ENCODE peak calls at places on chromosomes 12 and 14, in nine cellular contexts. One of them, this sample, is unnamed. For H3K36me3, the result is how much of the 10 kb centered on the place peaks cover.

GRCh38 chr12:120640840-120641833 is 711 bp downstream of the CABP1 start:
- DNase-seq in testis: peak
- DNase-seq in GM12878: no peak
- DNase-seq in CD8-positive, alpha-beta T cell: peak
- DNase-seq in pancreas: peak
- DNase-seq in WERI-Rb-1: no peak
- DNase-seq in mammary epithelial cell: peak
- DNase-seq in lung: peak
- DNase-seq in esophagus squamous epithelium: no peak
- DNase-seq in this sample: peak

GRCh38 chr12:46523863-46524770 is 151.5 kb upstream of the SLC38A2 start:
- DNase-seq in CD8-positive, alpha-beta T cell: peak
- DNase-seq in pancreas: no peak
- DNase-seq in GM12878: no peak
- DNase-seq in esophagus squamous epithelium: no peak
- DNase-seq in mammary epithelial cell: peak
- DNase-seq in testis: no peak
- DNase-seq in WERI-Rb-1: no peak
- DNase-seq in lung: no peak
- DNase-seq in this sample: peak

GRCh38 chr12:116150452-116150851 is 127.0 kb downstream of the MED13L start:
- DNase-seq in testis: no peak
- DNase-seq in pancreas: no peak
- DNase-seq in WERI-Rb-1: no peak
- DNase-seq in GM12878: no peak
- DNase-seq in mammary epithelial cell: no peak
- DNase-seq in CD8-positive, alpha-beta T cell: no peak
- DNase-seq in lung: no peak
- DNase-seq in esophagus squamous epithelium: no peak
- DNase-seq in this sample: no peak

GRCh38 chr12:95118138-95118787 is 44.8 kb upstream of the NR2C1 start:
- DNase-seq in CD8-positive, alpha-beta T cell: no peak
- DNase-seq in WERI-Rb-1: no peak
- DNase-seq in pancreas: no peak
- DNase-seq in esophagus squamous epithelium: no peak
- DNase-seq in testis: no peak
- DNase-seq in mammary epithelial cell: peak
- DNase-seq in GM12878: no peak
- DNase-seq in lung: no peak
- DNase-seq in this sample: no peak

GRCh38 chr14:77872971-77873370 is 73.1 kb downstream of the ADCK1 start:
- DNase-seq in WERI-Rb-1: peak
- DNase-seq in CD8-positive, alpha-beta T cell: no peak
- DNase-seq in GM12878: no peak
- DNase-seq in mammary epithelial cell: no peak
- DNase-seq in testis: no peak
- DNase-seq in esophagus squamous epithelium: no peak
- DNase-seq in lung: no peak
- DNase-seq in pancreas: peak
- DNase-seq in this sample: no peak

GRCh38 chr12:31009976-31010375 is 63.7 kb upstream of the DDX11 start:
- DNase-seq in lung: no peak
- DNase-seq in CD8-positive, alpha-beta T cell: no peak
- DNase-seq in mammary epithelial cell: no peak
- DNase-seq in GM12878: no peak
- DNase-seq in pancreas: no peak
- DNase-seq in testis: no peak
- DNase-seq in esophagus squamous epithelium: no peak
- DNase-seq in WERI-Rb-1: no peak
- DNase-seq in this sample: no peak

GRCh38 chr14:69999246-69999645 is 120.0 kb downstream of the SMOC1 start:
- DNase-seq in mammary epithelial cell: peak
- DNase-seq in pancreas: peak
- DNase-seq in lung: no peak
- DNase-seq in testis: no peak
- DNase-seq in esophagus squamous epithelium: no peak
- DNase-seq in WERI-Rb-1: no peak
- DNase-seq in CD8-positive, alpha-beta T cell: no peak
- DNase-seq in GM12878: no peak
- DNase-seq in this sample: peak

GRCh38 chr12:2783936-2784600 is 10.7 kb upstream of the FKBP4 start:
- DNase-seq in CD8-positive, alpha-beta T cell: peak
- DNase-seq in esophagus squamous epithelium: no peak
- DNase-seq in pancreas: peak
- DNase-seq in GM12878: no peak
- DNase-seq in lung: peak
- DNase-seq in WERI-Rb-1: peak
- DNase-seq in mammary epithelial cell: peak
- DNase-seq in testis: peak
- DNase-seq in this sample: peak

GRCh38 chr14:67680121-67680602 is 5.7 kb upstream of the VTI1B start:
- DNase-seq in esophagus squamous epithelium: no peak
- DNase-seq in lung: no peak
- DNase-seq in mammary epithelial cell: peak
- DNase-seq in CD8-positive, alpha-beta T cell: no peak
- DNase-seq in pancreas: no peak
- DNase-seq in WERI-Rb-1: no peak
- DNase-seq in testis: no peak
- DNase-seq in GM12878: peak
- DNase-seq in this sample: no peak
- H3K36me3 ChIP-seq in esophagus squamous epithelium: under half
- H3K36me3 ChIP-seq in lung: under half
- H3K36me3 ChIP-seq in mammary epithelial cell: under half
- H3K36me3 ChIP-seq in CD8-positive, alpha-beta T cell: under half
- H3K36me3 ChIP-seq in pancreas: under half
- H3K36me3 ChIP-seq in WERI-Rb-1: under half
- H3K36me3 ChIP-seq in testis: under half
- H3K36me3 ChIP-seq in GM12878: under half
- H3K36me3 ChIP-seq in this sample: half or more

GRCh38 chr12:556498-556897 is 96.8 kb downstream of the B4GALNT3 start:
- DNase-seq in esophagus squamous epithelium: no peak
- DNase-seq in GM12878: no peak
- DNase-seq in pancreas: no peak
- DNase-seq in WERI-Rb-1: no peak
- DNase-seq in testis: no peak
- DNase-seq in mammary epithelial cell: no peak
- DNase-seq in lung: no peak
- DNase-seq in CD8-positive, alpha-beta T cell: no peak
- DNase-seq in this sample: no peak

GRCh38 chr12:550473-551260 is 90.9 kb downstream of the B4GALNT3 start:
- DNase-seq in esophagus squamous epithelium: no peak
- DNase-seq in GM12878: no peak
- DNase-seq in mammary epithelial cell: no peak
- DNase-seq in lung: no peak
- DNase-seq in testis: no peak
- DNase-seq in WERI-Rb-1: no peak
- DNase-seq in CD8-positive, alpha-beta T cell: no peak
- DNase-seq in pancreas: no peak
- DNase-seq in this sample: no peak

GRCh38 chr12:552466-552865 is 92.7 kb downstream of the B4GALNT3 start:
- DNase-seq in lung: no peak
- DNase-seq in testis: peak
- DNase-seq in pancreas: no peak
- DNase-seq in GM12878: no peak
- DNase-seq in WERI-Rb-1: no peak
- DNase-seq in mammary epithelial cell: no peak
- DNase-seq in esophagus squamous epithelium: no peak
- DNase-seq in CD8-positive, alpha-beta T cell: no peak
- DNase-seq in this sample: no peak

GRCh38 chr12:554001-554285 is 94.2 kb downstream of the B4GALNT3 start:
- DNase-seq in pancreas: no peak
- DNase-seq in GM12878: no peak
- DNase-seq in WERI-Rb-1: no peak
- DNase-seq in mammary epithelial cell: no peak
- DNase-seq in lung: no peak
- DNase-seq in testis: no peak
- DNase-seq in esophagus squamous epithelium: no peak
- DNase-seq in CD8-positive, alpha-beta T cell: no peak
- DNase-seq in this sample: no peak

DNA sequence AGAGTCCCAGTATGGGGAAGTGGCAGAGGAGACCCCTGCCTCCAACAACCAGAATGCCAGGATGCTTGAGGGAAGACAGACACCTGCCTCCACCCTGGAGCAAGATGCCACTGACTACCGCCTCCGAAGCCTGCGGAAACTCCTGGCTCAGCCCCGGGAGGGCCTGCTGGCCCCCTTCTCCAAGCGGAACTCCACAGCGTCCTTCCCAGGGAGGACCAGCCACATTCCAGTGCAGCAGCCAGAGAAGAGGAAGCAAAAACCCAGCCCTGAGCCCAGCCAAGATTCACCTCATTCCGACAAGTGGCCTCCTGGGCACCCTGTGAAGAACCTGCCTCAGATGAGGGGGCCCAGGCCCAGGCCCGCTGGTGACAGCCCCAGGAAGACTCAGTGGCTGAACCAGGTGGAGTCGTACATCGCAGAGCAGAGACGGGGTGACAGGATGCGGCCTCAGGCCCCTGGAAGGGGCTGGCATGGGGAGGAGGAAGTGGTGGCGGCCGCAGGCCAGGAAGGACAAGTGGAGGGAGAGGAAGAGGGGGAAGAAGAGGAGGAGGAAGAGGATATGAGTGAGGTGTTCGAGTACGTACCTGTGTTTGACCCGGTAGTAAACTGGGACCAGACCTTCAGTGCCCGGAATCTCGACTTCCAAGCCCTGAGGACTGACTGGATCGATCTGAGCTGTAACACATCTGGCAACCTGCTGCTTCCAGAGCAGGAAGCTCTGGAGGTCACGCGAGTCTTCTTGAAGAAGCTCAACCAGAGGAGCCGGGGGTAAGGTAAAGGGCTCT is 93.7 kb downstream of the B4GALNT3 start:
- DNase-seq in WERI-Rb-1: no peak
- DNase-seq in lung: no peak
- DNase-seq in CD8-positive, alpha-beta T cell: no peak
- DNase-seq in GM12878: no peak
- DNase-seq in esophagus squamous epithelium: no peak
- DNase-seq in mammary epithelial cell: no peak
- DNase-seq in testis: no peak
- DNase-seq in pancreas: no peak
- DNase-seq in this sample: no peak
- H3K4me3 ChIP-seq in WERI-Rb-1: no peak
- H3K4me3 ChIP-seq in lung: no peak
- H3K4me3 ChIP-seq in CD8-positive, alpha-beta T cell: peak
- H3K4me3 ChIP-seq in GM12878: peak
- H3K4me3 ChIP-seq in esophagus squamous epithelium: no peak
- H3K4me3 ChIP-seq in mammary epithelial cell: no peak
- H3K4me3 ChIP-seq in testis: no peak
- H3K4me3 ChIP-seq in pancreas: no peak
- H3K4me3 ChIP-seq in this sample: no peak

GRCh38 chr14:21251215-21251614 is 18.0 kb downstream of the HNRNPC start:
- DNase-seq in pancreas: no peak
- DNase-seq in lung: no peak
- DNase-seq in CD8-positive, alpha-beta T cell: no peak
- DNase-seq in GM12878: no peak
- DNase-seq in WERI-Rb-1: no peak
- DNase-seq in esophagus squamous epithelium: no peak
- DNase-seq in mammary epithelial cell: no peak
- DNase-seq in testis: no peak
- DNase-seq in this sample: no peak

GRCh38 chr14:21248739-21249411 is 20.4 kb downstream of the HNRNPC start:
- DNase-seq in WERI-Rb-1: no peak
- DNase-seq in mammary epithelial cell: no peak
- DNase-seq in CD8-positive, alpha-beta T cell: no peak
- DNase-seq in esophagus squamous epithelium: no peak
- DNase-seq in testis: no peak
- DNase-seq in GM12878: no peak
- DNase-seq in lung: no peak
- DNase-seq in pancreas: no peak
- DNase-seq in this sample: no peak

GRCh38 chr14:21255385-21256101 is 13.7 kb downstream of the HNRNPC start:
- DNase-seq in testis: no peak
- DNase-seq in mammary epithelial cell: no peak
- DNase-seq in WERI-Rb-1: no peak
- DNase-seq in lung: no peak
- DNase-seq in esophagus squamous epithelium: no peak
- DNase-seq in CD8-positive, alpha-beta T cell: no peak
- DNase-seq in pancreas: no peak
- DNase-seq in GM12878: no peak
- DNase-seq in this sample: no peak

GRCh38 chr14:21248338-21248737 is 20.9 kb downstream of the HNRNPC start:
- DNase-seq in CD8-positive, alpha-beta T cell: no peak
- DNase-seq in mammary epithelial cell: no peak
- DNase-seq in WERI-Rb-1: no peak
- DNase-seq in GM12878: no peak
- DNase-seq in lung: no peak
- DNase-seq in testis: no peak
- DNase-seq in pancreas: no peak
- DNase-seq in esophagus squamous epithelium: no peak
- DNase-seq in this sample: no peak

DNA sequence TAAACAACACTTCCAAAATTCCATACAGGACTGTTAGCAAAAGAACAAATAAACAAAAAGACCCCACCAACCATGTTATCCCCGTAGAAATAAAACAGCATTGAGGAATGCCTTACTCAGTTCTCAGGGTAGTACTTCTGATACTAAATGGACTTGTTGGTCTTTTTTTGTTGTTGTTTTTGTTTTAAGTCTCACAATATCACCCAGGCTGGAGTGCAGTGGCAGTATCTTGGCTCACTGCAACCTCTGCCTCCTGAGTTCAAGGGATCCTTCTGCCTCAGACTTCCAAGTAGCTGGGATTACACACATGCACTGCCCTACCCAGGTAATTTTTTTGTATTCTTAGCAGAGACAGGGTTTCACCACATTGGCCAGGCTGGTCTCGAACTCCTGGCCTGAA is 17.1 kb downstream of the HNRNPC start:
- DNase-seq in esophagus squamous epithelium: no peak
- DNase-seq in pancreas: no peak
- DNase-seq in WERI-Rb-1: no peak
- DNase-seq in GM12878: no peak
- DNase-seq in testis: no peak
- DNase-seq in CD8-positive, alpha-beta T cell: no peak
- DNase-seq in lung: no peak
- DNase-seq in mammary epithelial cell: no peak
- DNase-seq in this sample: no peak
- H3K36me3 ChIP-seq in esophagus squamous epithelium: under half
- H3K36me3 ChIP-seq in pancreas: under half
- H3K36me3 ChIP-seq in WERI-Rb-1: half or more
- H3K36me3 ChIP-seq in GM12878: under half
- H3K36me3 ChIP-seq in testis: under half
- H3K36me3 ChIP-seq in CD8-positive, alpha-beta T cell: under half
- H3K36me3 ChIP-seq in lung: under half
- H3K36me3 ChIP-seq in mammary epithelial cell: under half
- H3K36me3 ChIP-seq in this sample: half or more

DNA sequence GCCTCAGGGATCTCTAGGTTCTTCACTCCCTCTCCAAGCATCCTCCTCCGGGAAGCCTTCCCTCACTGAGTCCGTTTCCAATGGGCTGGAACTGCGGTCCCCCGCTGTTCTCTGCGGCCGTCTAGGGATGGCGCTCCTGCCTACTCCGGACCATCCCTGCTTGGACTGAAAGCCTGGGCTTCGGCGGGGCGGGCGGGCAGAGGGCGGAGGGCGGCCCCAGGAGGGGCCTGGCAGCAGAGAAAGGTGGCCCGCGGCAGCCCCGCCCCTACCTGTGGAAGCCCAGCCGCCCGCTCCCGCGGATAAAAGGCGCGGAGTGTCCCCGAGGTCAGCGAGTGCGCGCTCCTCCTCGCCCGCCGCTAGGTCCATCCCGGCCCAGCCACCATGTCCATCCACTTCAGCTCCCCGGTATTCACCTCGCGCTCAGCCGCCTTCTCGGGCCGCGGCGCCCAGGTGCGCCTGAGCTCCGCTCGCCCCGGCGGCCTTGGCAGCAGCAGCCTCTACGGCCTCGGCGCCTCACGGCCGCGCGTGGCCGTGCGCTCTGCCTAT is at the start of gene KRT7:
- DNase-seq in GM12878: no peak
- DNase-seq in CD8-positive, alpha-beta T cell: no peak
- DNase-seq in esophagus squamous epithelium: no peak
- DNase-seq in testis: no peak
- DNase-seq in WERI-Rb-1: no peak
- DNase-seq in pancreas: peak
- DNase-seq in mammary epithelial cell: peak
- DNase-seq in lung: peak
- DNase-seq in this sample: no peak
- H3K4me3 ChIP-seq in GM12878: no peak
- H3K4me3 ChIP-seq in CD8-positive, alpha-beta T cell: no peak
- H3K4me3 ChIP-seq in esophagus squamous epithelium: peak
- H3K4me3 ChIP-seq in testis: peak
- H3K4me3 ChIP-seq in WERI-Rb-1: no peak
- H3K4me3 ChIP-seq in pancreas: peak
- H3K4me3 ChIP-seq in mammary epithelial cell: peak
- H3K4me3 ChIP-seq in lung: peak
- H3K4me3 ChIP-seq in this sample: no peak